ENCODE peak calls at places on chromosomes 6 and 20, in five cellular contexts. Y, X, T, Q and B are unnamed samples.
A peak's percentile ranks its signal among the peaks of the same experiment; 100 is the strongest.

GRCh38 chr6:46491789-46492547 is 719 bp upstream of the RCAN2 start:
- DNase-seq in Q (no peak), Y (peak; percentile 14), X (peak; percentile 77), T (no peak), B (peak; percentile 6)

GRCh38 chr20:33883164-33883563 is 72.0 kb downstream of the CHMP4B start:
- DNase-seq in X (no peak), Q (peak; percentile 73), T (no peak), Y (no peak), B (no peak)

GRCh38 chr6:373773-374724 is 17.5 kb upstream of the IRF4 start:
- DNase-seq in T (no peak), Q (no peak), X (peak; percentile 43), Y (no peak), B (no peak)

GRCh38 chr20:25238319-25239037 is 9.4 kb upstream of the PYGB start:
- DNase-seq in T (no peak), Y (no peak), X (no peak), Q (no peak), B (no peak)

GRCh38 chr6:128350416-128351254 is 169.8 kb downstream of the PTPRK start:
- DNase-seq in Y (peak; percentile 6), X (no peak), T (no peak), Q (no peak), B (peak; percentile 65)

GRCh38 chr6:85977661-85978060 is 335.0 kb upstream of the SYNCRIP start:
- DNase-seq in T (no peak), X (no peak), Q (no peak), Y (no peak), B (no peak)

GRCh38 chr6:10431423-10432164 is 16.7 kb upstream of the TFAP2A start:
- DNase-seq in Y (no peak), Q (no peak), T (no peak), X (no peak), B (no peak)

GRCh38 chr6:161546632-161547031 is 272.8 kb upstream of the AGPAT4 start:
- DNase-seq in X (no peak), Q (no peak), T (no peak), Y (no peak), B (no peak)

GRCh38 chr6:20038385-20038784 is 173.9 kb downstream of the MBOAT1 start:
- DNase-seq in X (no peak), Y (no peak), T (no peak), Q (no peak), B (no peak)

GRCh38 chr20:53329781-53330180 is 263.9 kb downstream of the ZNF217 start:
- DNase-seq in Q (no peak), X (no peak), T (no peak), Y (no peak), B (no peak)

GRCh38 chr6:14734416-14735340 is 511.2 kb upstream of the JARID2 start:
- DNase-seq in X (no peak), T (peak; percentile 71), Y (no peak), Q (peak; percentile 88), B (no peak)

GRCh38 chr6:123503619-123504018 is 133.1 kb downstream of the TRDN start:
- DNase-seq in X (no peak), Q (no peak), Y (no peak), T (no peak), B (no peak)

GRCh38 chr20:2693286-2693995 is 861 bp downstream of the EBF4 start:
- DNase-seq in Y (peak; percentile 44), T (peak; percentile 71), X (peak; percentile 63), Q (no peak), B (no peak)

GRCh38 chr6:163970846-163971564 is 556.5 kb downstream of the QKI start:
- DNase-seq in Y (no peak), X (no peak), Q (no peak), T (no peak), B (no peak)

GRCh38 chr6:170250981-170251775 is 39.7 kb downstream of the DLL1 start:
- DNase-seq in Y (no peak), X (no peak), T (no peak), Q (no peak), B (no peak)

GRCh38 chr6:13916230-13916944 is 8.4 kb upstream of the RNF182 start:
- DNase-seq in X (no peak), T (peak; percentile 42), Q (no peak), Y (no peak), B (no peak)

GRCh38 chr6:131023834-131024504 is 39.1 kb downstream of the EPB41L2 start:
- DNase-seq in X (no peak), Q (no peak), Y (no peak), T (no peak), B (no peak)

GRCh38 chr6:35795453-35796071 is 1.6 kb downstream of the CLPS start:
- DNase-seq in X (no peak), T (peak; percentile 19), Y (no peak), Q (no peak), B (no peak)

GRCh38 chr20:33674294-33675126 is at the start of gene NECAB3:
- DNase-seq in Y (peak; percentile 75), X (peak; percentile 84), Q (no peak), T (peak; percentile 92), B (peak; percentile 82)

GRCh38 chr6:18883268-18883667 is 496.1 kb downstream of the RNF144B start:
- DNase-seq in X (no peak), Y (no peak), Q (no peak), T (no peak), B (no peak)

GRCh38 chr6:4665489-4666417 is 110.5 kb upstream of the CDYL start:
- DNase-seq in Y (no peak), T (no peak), Q (no peak), X (no peak), B (no peak)

GRCh38 chr6:12068899-12069557 is 56.9 kb downstream of the HIVEP1 start:
- DNase-seq in T (no peak), Y (no peak), X (no peak), Q (no peak), B (no peak)
- TF ChIP-seq JUNB in T (no peak), Y (no peak), X (no peak), Q (no peak), B (no peak)

DNA sequence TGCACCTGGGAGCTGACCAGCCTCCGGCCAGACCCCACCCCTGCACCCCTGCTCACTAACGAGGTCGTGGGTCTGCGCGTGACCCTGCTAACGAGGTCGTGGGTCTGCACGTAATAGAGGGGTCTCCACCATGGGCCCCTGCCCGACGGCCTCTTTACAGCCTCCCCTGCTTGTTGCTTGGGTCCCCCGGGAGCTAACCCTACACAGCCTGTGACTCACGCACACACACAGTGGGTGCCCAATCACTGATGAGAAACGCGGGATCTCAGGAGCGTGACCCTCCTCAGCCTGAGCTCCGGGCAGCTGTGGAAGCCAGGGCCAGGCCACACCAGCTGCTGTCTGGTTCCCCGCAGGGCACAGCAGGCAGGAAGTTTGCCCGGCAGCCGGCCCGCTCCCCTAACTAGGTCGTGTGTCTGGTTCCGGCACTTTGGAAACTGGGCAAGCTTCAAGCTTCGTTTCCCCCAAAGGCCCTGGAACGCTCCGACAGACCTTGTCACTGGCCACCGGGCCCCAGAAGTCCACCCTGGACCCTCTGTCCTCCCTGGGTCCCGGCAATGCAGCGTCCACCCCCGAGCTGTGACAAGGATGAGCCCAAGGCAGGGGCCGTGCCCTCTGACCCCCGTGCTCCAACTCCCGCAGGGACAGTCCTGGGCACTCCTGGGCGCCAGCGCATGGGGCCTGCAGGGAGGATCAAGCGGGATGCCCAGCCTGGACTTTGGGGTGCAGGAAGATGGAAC is 767 bp downstream of the PTK6 start:
- DNase-seq in T (no peak), Q (no peak), X (no peak), Y (peak; percentile 58), B (no peak)
- TF ChIP-seq JUNB in T (no peak), Q (no peak), X (no peak), Y (no peak), B (no peak)

GRCh38 chr6:53833147-53833546 is 38.3 kb downstream of the LRRC1 start:
- DNase-seq in Q (no peak), Y (no peak), T (no peak), X (no peak), B (no peak)

GRCh38 chr6:53834134-53834533 is 39.3 kb downstream of the LRRC1 start:
- DNase-seq in X (no peak), T (no peak), Y (no peak), Q (no peak), B (no peak)

GRCh38 chr6:53840027-53840426 is 45.2 kb downstream of the LRRC1 start:
- DNase-seq in T (no peak), Q (no peak), X (no peak), Y (no peak), B (no peak)

GRCh38 chr6:53837875-53838806 is 43.3 kb downstream of the LRRC1 start:
- DNase-seq in Q (no peak), Y (no peak), T (no peak), X (no peak), B (no peak)
- TF ChIP-seq JUNB in Q (no peak), Y (no peak), T (no peak), X (no peak), B (no peak)

GRCh38 chr6:150327117-150327774 is 41.6 kb upstream of the IYD start:
- DNase-seq in Y (no peak), X (no peak), T (no peak), Q (no peak), B (no peak)

GRCh38 chr6:150323205-150323604 is 45.6 kb upstream of the IYD start:
- DNase-seq in Q (no peak), Y (no peak), X (no peak), T (no peak), B (no peak)

GRCh38 chr6:150325093-150325772 is 43.6 kb upstream of the IYD start:
- DNase-seq in X (no peak), Q (no peak), T (no peak), Y (no peak), B (no peak)

GRCh38 chr6:150322452-150322851 is 46.4 kb upstream of the IYD start:
- DNase-seq in X (no peak), Y (no peak), Q (no peak), T (no peak), B (no peak)

GRCh38 chr6:150324044-150324443 is 44.8 kb upstream of the IYD start:
- DNase-seq in Y (no peak), X (no peak), T (no peak), Q (no peak), B (no peak)
- TF ChIP-seq JUNB in Y (no peak), X (no peak), T (no peak), Q (no peak), B (no peak)

DNA sequence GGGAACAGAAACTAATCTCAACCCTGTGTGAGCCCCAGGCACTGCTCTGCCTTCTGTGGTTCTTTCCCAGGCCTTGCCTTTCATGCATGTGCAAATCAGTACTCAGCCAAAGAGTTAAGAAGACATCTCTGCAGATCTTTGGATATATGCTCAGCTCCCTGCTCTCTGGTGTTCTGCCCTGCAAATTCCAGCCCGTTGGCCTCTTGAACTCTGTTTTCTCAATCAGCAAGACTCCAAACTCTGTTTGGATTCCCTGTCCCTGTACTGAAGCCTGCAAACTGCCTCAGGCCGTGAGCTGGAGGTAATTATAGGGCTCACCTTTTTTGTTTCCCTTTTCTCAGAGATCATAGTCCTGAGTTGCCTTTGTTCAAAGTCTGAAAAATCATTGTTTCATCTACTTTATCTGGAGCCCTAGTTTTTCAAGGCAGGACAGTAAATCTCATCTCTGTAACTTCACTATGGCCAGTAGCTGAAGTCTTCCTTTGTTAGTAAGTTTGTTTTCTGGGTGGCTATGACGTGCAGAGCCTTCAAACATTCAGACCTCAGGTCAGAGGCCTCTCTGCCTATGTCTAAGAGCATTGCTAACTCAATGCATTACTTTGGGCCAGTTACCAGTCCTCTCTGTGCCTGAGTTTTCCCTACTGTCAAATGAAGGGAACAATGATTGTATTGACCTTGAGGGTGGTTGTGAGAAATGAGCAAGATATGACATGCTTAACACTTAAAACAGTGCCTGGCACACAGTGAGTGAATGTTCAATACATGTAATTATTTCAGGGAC is 15.9 kb upstream of the MDFI start:
- DNase-seq in X (no peak), Y (no peak), T (no peak), Q (peak; percentile 34), B (no peak)
- TF ChIP-seq JUNB in X (no peak), Y (no peak), T (no peak), Q (no peak), B (no peak)